ENCODE peak calls at places on chromosomes 3 and 15, in six cellular contexts. N is colonic mucosa, P is lower lobe of right lung, G is transverse colon, U is psoas muscle, C is A549. I is an unnamed sample. For H3K4me1, the result is how much of the 10 kb centered on the place peaks cover.

GRCh38 chr3:151314593-151314992 is 2.0 kb downstream of the GPR87 start:
- DNase-seq in N (no peak), P (no peak), G (no peak), U (no peak), C (no peak), I (no peak)

GRCh38 chr3:142275856-142276255 is 50.5 kb upstream of the GK5 start:
- DNase-seq in N (no peak), P (no peak), G (no peak), U (no peak), C (no peak), I (no peak)

GRCh38 chr15:57635300-57635944 is 43.7 kb downstream of the MYZAP start:
- DNase-seq in N (no peak), P (no peak), G (peak), U (no peak), C (no peak), I (no peak)

GRCh38 chr15:29312387-29312786 is 42.8 kb upstream of the NSMCE3 start:
- DNase-seq in N (no peak), P (no peak), G (no peak), U (no peak), C (no peak), I (no peak)

GRCh38 chr3:171944109-171945016 is 95.0 kb upstream of the FNDC3B start:
- DNase-seq in N (no peak), P (no peak), G (no peak), U (no peak), C (no peak), I (no peak)

GRCh38 chr3:55165278-55165677 is 237.4 kb upstream of the LRTM1 start:
- DNase-seq in N (no peak), P (no peak), G (no peak), U (no peak), C (no peak), I (no peak)

GRCh38 chr3:8453153-8453552 is 48.5 kb upstream of the LMCD1 start:
- DNase-seq in N (no peak), P (no peak), G (no peak), U (no peak), C (no peak), I (no peak)

GRCh38 chr15:40246496-40247275 is 7.8 kb downstream of the PAK6 start:
- DNase-seq in N (no peak), P (peak), G (no peak), U (no peak), C (no peak), I (no peak)

GRCh38 chr15:56866798-56867197 is 51.6 kb upstream of the TCF12 start:
- DNase-seq in N (no peak), P (no peak), G (no peak), U (no peak), C (no peak), I (no peak)

GRCh38 chr15:49308686-49309085 is 114.4 kb upstream of the FGF7 start:
- DNase-seq in N (no peak), P (no peak), G (no peak), U (no peak), C (no peak), I (no peak)

GRCh38 chr15:69031013-69032001 is 16.8 kb downstream of the NOX5 start:
- DNase-seq in N (peak), P (peak), G (peak), U (peak), C (peak), I (peak)

GRCh38 chr3:99128740-99129505 is 227.4 kb upstream of the DCBLD2 start:
- DNase-seq in N (no peak), P (no peak), G (no peak), U (no peak), C (no peak), I (no peak)

GRCh38 chr3:32106929-32107362 is 526 bp downstream of the GPD1L start:
- DNase-seq in N (peak), P (peak), G (peak), U (peak), C (no peak), I (peak)

GRCh38 chr3:128236667-128237066 is 83.4 kb downstream of the EEFSEC start:
- DNase-seq in N (peak), P (no peak), G (no peak), U (no peak), C (no peak), I (no peak)

GRCh38 chr3:46406440-46406785 is 453 bp downstream of the CCR5AS start:
- DNase-seq in N (no peak), P (peak), G (no peak), U (no peak), C (no peak), I (no peak)

GRCh38 chr3:73150369-73150768 is 88.9 kb downstream of the EBLN2 start:
- DNase-seq in N (no peak), P (no peak), G (no peak), U (no peak), C (no peak), I (no peak)

GRCh38 chr3:102896851-102897621 is 462.2 kb downstream of the ZPLD1 start:
- DNase-seq in N (no peak), P (no peak), G (no peak), U (no peak), C (no peak), I (no peak)

GRCh38 chr15:40104296-40104864 is 4.3 kb downstream of the BMF start:
- DNase-seq in N (no peak), P (no peak), G (no peak), U (no peak), C (no peak), I (no peak)

GRCh38 chr3:195154793-195155535 is 116.0 kb downstream of the XXYLT1 start:
- DNase-seq in N (peak), P (peak), G (peak), U (peak), C (no peak), I (peak)

GRCh38 chr3:133476971-133477375 is 77.1 kb downstream of the BFSP2 start:
- DNase-seq in N (peak), P (no peak), G (no peak), U (no peak), C (no peak), I (no peak)

GRCh38 chr3:137304313-137305056 is 346.7 kb downstream of the IL20RB start:
- DNase-seq in N (no peak), P (no peak), G (no peak), U (no peak), C (no peak), I (no peak)

GRCh38 chr3:190710723-190711122 is 151.8 kb downstream of the GMNC start:
- DNase-seq in N (no peak), P (no peak), G (no peak), U (no peak), C (no peak), I (no peak)

DNA sequence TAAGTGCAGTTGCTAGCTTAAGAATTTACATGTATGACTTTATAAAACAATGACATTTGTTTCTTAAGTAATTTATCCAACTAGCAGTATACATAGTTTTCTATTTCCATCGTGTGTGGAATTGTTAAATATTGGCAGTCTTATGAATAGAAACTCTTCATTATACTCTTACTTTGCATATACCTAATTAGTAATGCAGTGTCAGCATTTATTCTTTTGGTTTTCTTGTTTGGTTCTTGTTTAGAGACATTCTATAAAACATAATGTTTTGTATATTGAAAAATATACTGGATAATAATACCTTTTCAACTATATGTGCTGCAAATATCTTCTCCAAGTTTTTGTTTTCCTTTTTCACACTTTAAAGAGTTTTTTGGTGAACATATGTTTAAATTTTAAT is 760.2 kb downstream of the VGLL3 start:
- DNase-seq in N (no peak), P (no peak), G (no peak), U (no peak), C (no peak), I (no peak)
- H3K4me1 ChIP-seq in N (under half), P (under half), G (under half), U (under half), C (under half), I (under half)

GRCh38 chr3:122586918-122587317 is 9.5 kb downstream of the PARP15 start:
- DNase-seq in N (no peak), P (no peak), G (no peak), U (no peak), C (no peak), I (no peak)
- H3K27ac ChIP-seq in N (no peak), P (no peak), G (no peak), U (no peak), C (no peak), I (no peak)

DNA sequence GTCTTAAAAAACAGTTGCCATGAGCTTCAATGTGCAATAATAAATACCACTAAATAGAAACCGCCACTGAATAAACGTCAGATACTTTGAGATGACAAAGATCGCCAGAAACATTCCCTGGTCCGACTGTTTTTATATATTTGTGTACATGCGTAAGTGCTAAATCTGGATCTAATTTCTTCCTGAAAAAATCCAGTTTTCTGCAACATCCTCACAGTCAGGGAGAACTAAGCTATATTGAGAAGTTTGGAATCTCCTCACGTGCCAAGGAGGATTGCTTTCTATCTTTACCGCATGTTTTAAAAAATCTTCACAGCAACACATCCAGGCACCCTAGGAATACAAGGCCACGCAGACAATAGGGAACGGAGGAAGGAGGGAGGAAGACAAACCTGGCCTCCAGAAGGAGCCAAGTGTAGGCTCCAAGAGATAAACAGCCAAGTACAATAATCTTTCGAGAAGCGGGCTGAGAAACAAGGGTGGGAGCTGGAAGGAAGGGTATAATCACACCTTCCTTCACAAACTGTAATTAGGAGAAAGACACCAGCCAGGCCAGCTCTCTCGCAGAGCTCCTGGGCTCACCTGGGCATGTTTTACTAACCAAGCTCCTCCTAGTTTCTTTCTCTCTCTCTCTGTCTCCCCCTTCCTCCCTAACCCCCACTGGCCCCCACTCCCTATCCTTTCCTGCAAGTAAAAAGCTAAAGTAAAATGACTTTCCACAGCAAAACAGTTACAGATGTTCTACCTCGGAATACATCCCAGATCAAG is 5.6 kb downstream of the VGLL4 start:
- DNase-seq in N (no peak), P (no peak), G (no peak), U (no peak), C (no peak), I (no peak)
- H3K4me3 ChIP-seq in N (no peak), P (peak), G (no peak), U (peak), C (no peak), I (no peak)

GRCh38 chr3:38030126-38031021 is 932 bp upstream of the PLCD1 start:
- DNase-seq in N (no peak), P (no peak), G (no peak), U (no peak), C (no peak), I (no peak)
- H3K4me1 ChIP-seq in N (under half), P (under half), G (under half), U (under half), C (under half), I (under half)